ENCODE peak calls at places on chromosomes 11 and 22, in four cellular contexts. F is KG1, O is retina, K is cardiac fibroblast. V is an unnamed sample.

GRCh38 chr11:119591836-119592310 is 137.1 kb downstream of the NECTIN1 start:
- DNase-seq in F (no peak), O (no peak), K (no peak), V (no peak)

GRCh38 chr22:39148727-39149535 is 3.5 kb downstream of the CBX7 start:
- DNase-seq in F (no peak), O (no peak), K (no peak), V (peak; percentile 57)

GRCh38 chr11:33618956-33619355 is 81.7 kb downstream of the C11orf91 start:
- DNase-seq in F (no peak), O (no peak), K (no peak), V (no peak)

GRCh38 chr11:34639545-34639944 is 18.7 kb downstream of the EHF start:
- DNase-seq in F (no peak), O (no peak), K (no peak), V (no peak)

GRCh38 chr11:7896026-7896785 is 34.9 kb downstream of the OR10A6 start:
- DNase-seq in F (no peak), O (no peak), K (no peak), V (no peak)

GRCh38 chr22:36852056-36852973 is 8.5 kb upstream of the NCF4 start:
- DNase-seq in F (no peak), O (no peak), K (no peak), V (no peak)

GRCh38 chr22:36406139-36406538 is 18.4 kb upstream of the MYH9 start:
- DNase-seq in F (no peak), O (no peak), K (peak; percentile 36), V (no peak)

GRCh38 chr11:113189909-113190667 is 124.3 kb upstream of the TTC12 start:
- DNase-seq in F (no peak), O (no peak), K (peak; percentile 92), V (no peak)

GRCh38 chr11:8192016-8192895 is 23.4 kb upstream of the RIC3 start:
- DNase-seq in F (peak; percentile 12), O (peak; percentile 77), K (peak; percentile 74), V (peak; percentile 32)

GRCh38 chr22:50523806-50524663 is 1.4 kb downstream of the SCO2 start:
- DNase-seq in F (no peak), O (no peak), K (no peak), V (no peak)

GRCh38 chr11:78786086-78786485 is 211.4 kb upstream of the NARS2 start:
- DNase-seq in F (no peak), O (no peak), K (no peak), V (no peak)

GRCh38 chr11:13316528-13316961 is 39.0 kb downstream of the BMAL1 start:
- DNase-seq in F (no peak), O (no peak), K (peak; percentile 84), V (no peak)

GRCh38 chr11:103994111-103994510 is 42.3 kb upstream of the DDI1 start:
- DNase-seq in F (no peak), O (no peak), K (no peak), V (no peak)

V was measured in activated gamma-delta T cell treated with Interleukin-2 at 50 U/mL for 16 hours.